ENCODE peak calls at places on chromosomes 1 and 21, in six cellular contexts. B is NT2/D1, P is HCT116, O is H1, V is GM12878, G is HepG2. H is an unnamed sample.
A peak's percentile ranks its signal among the peaks of the same experiment; 100 is the strongest.

GRCh38 chr1:41846595-41846994 is 72.1 kb downstream of the HIVEP3 start:
- DNase-seq in P (no peak), B (no peak), G (no peak), V (no peak), O (no peak), H (no peak)

GRCh38 chr1:103107696-103108524 is at the start of gene COL11A1:
- DNase-seq in V (no peak), B (no peak), P (no peak), O (no peak), G (no peak), H (no peak)

GRCh38 chr1:31007462-31007991 is 58.0 kb downstream of the PUM1 start:
- DNase-seq in P (no peak), V (no peak), G (no peak), B (no peak), O (no peak), H (no peak)

GRCh38 chr1:51416910-51417309 is 86.5 kb upstream of the TTC39A start:
- DNase-seq in O (no peak), G (no peak), B (no peak), V (no peak), P (no peak), H (no peak)

GRCh38 chr1:156291226-156292061 is 4.0 kb downstream of the GLMP start:
- DNase-seq in V (no peak), G (peak; percentile 94), O (peak; percentile 75), B (peak; percentile 63), P (no peak), H (peak; percentile 47)

GRCh38 chr1:29824025-29824424 is 587.7 kb downstream of the PTPRU start:
- DNase-seq in V (no peak), G (no peak), P (no peak), B (no peak), O (no peak), H (no peak)

GRCh38 chr1:170377896-170378634 is 153.9 kb upstream of the GORAB start:
- DNase-seq in P (no peak), V (no peak), B (no peak), O (no peak), G (no peak), H (no peak)

GRCh38 chr1:230701434-230701833 is 12.5 kb downstream of the AGT start:
- DNase-seq in V (no peak), G (no peak), P (no peak), O (no peak), B (no peak), H (no peak)

GRCh38 chr21:38273745-38274544 is 17.2 kb downstream of the KCNJ15 start:
- DNase-seq in B (no peak), O (no peak), P (no peak), V (no peak), G (no peak), H (no peak)

GRCh38 chr1:186498695-186499389 is 37.9 kb upstream of the PDC start:
- DNase-seq in B (no peak), G (no peak), V (no peak), P (no peak), O (no peak), H (no peak)
- TF ChIP-seq ZNF274 in B (no peak), G (no peak), V (no peak), P (no peak), O (no peak), H (no peak)

DNA sequence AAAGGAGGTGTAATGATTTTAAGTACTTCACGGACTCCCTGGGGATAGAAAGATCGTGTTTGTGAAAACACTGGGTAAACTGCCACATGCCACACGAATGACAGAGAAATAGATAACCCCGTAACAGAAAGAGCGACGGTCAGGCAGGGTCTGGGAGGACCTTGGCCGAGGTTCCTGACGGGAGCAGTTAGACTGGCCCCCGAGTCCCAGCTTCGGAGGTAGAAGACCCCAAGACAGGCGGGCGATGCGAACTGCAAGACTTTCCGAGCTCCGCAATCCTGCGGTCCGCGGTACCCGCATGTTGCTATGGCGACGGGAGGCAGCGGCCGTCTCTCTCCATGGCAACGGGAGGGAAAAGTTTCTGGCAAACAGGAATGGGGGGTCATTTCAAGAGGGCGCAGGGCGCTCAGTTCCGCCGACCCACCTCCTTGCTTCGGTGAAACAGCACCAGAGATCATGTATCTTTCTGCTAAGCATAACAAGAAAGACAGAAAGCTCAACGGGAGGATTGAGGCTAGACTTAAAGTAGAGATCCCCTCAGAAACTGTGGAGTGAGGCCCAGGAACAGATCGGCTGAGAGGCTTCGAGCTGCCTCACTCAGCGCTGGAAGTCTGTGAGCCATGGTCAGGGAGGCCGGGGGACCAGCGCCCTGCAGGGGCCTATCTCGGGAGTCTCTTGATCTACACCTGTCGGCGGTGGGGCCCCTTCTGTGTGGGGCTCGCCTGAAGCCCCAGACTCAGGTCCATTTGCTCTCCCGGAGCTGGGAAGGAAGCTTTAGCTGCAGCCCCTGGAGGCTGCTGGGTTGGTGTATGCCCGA is 685 bp upstream of the SYT6 start:
- DNase-seq in P (no peak), V (no peak), O (no peak), B (no peak), G (no peak), H (no peak)
- H3K27me3 ChIP-seq in P (peaks cover 29% of the 10 kb centered on the region), V (peaks cover 13% of the 10 kb centered on the region), O (peaks cover 23% of the 10 kb centered on the region), B (peaks cover 25% of the 10 kb centered on the region), G (peaks cover 3% of the 10 kb centered on the region), H (peaks cover 24% of the 10 kb centered on the region)

GRCh38 chr1:161305872-161306519 is 3.8 kb downstream of the MPZ start:
- DNase-seq in O (peak; percentile 96), G (peak; percentile 47), B (peak; percentile 92), V (peak; percentile 65), P (peak; percentile 80), H (peak; percentile 96)

GRCh38 chr1:161307230-161307768 is 2.5 kb downstream of the MPZ start:
- DNase-seq in G (peak; percentile 54), O (no peak), V (no peak), P (no peak), B (no peak), H (peak; percentile 70)

GRCh38 chr1:161309868-161310267 is at the start of gene MPZ:
- DNase-seq in B (no peak), P (no peak), V (no peak), O (no peak), G (peak; percentile 46), H (no peak)

GRCh38 chr1:161307892-161308638 is 1.7 kb downstream of the MPZ start:
- DNase-seq in O (no peak), B (no peak), V (no peak), G (no peak), P (no peak), H (no peak)

DNA sequence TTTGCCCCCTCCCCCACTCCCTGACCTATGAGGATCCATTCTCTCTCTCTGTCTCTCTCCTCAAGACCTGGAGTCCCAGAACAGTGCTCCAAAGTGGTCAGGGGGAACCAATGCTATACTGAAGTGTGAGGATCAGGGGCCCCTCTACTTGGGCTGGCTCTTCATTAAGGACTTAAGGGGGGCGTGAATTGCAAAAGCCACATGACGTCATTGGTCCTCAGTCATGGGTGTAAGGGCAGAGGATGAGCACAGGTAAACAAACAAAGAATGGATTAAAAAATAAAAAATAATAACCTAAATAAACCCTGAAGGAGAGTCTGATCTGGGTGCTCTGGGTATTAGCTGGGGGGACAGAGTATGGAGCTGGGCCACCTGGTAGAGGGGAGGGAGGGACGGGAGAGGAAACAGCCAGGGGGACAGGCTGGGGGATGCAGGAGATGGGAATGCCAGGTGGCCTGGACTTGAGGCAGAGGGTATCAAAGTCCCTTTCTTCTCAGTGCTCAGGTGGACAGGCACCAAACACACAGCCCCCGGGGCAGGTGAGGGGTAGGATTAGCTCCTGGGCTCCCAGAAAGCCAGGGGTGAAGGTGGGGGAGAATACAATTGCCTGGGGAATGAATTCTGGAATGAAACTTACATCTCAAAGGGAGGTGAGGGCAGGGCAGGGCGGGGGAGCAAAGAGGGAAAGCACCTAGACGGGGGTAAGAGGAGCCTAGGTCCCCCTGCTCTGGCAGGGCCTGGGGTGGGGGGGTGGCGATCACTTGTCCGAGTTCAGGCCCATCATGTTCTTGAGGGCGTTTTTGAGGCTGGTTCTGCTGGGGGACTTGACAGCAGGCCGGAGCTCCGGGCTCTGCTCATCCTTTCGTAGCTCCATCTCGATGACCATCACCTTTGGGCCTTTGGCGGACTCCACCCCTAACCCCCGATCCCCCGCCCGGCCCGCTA is 4.6 kb downstream of the MPZ start:
- DNase-seq in B (no peak), O (no peak), V (no peak), P (no peak), G (no peak), H (no peak)
- TF ChIP-seq ZNF274 in B (no peak), O (no peak), V (no peak), P (no peak), G (no peak), H (no peak)

GRCh38 chr21:42146821-42147220 is 72.1 kb upstream of the ABCG1 start:
- DNase-seq in G (no peak), P (no peak), V (no peak), B (no peak), O (no peak), H (no peak)
- H3K27me3 ChIP-seq in G (peaks cover 4% of the 10 kb centered on the region), P (no peaks in the 10 kb centered on the region), V (no peaks in the 10 kb centered on the region), B (no peaks in the 10 kb centered on the region), O (no peaks in the 10 kb centered on the region), H (peaks cover 29% of the 10 kb centered on the region)

GRCh38 chr21:25895565-25896205 is 160.9 kb downstream of the GABPA start:
- DNase-seq in G (no peak), V (no peak), B (no peak), P (no peak), O (no peak), H (peak; percentile 21)

GRCh38 chr21:25896657-25897056 is 161.9 kb downstream of the GABPA start:
- DNase-seq in O (no peak), B (no peak), V (no peak), G (no peak), P (no peak), H (no peak)

GRCh38 chr21:25901580-25901979 is 166.8 kb downstream of the GABPA start:
- DNase-seq in V (no peak), P (no peak), B (no peak), G (no peak), O (no peak), H (no peak)

GRCh38 chr21:25897383-25897782 is 162.6 kb downstream of the GABPA start:
- DNase-seq in P (no peak), O (no peak), G (no peak), B (no peak), V (no peak), H (no peak)

GRCh38 chr21:25898671-25899070 is 163.9 kb downstream of the GABPA start:
- DNase-seq in O (no peak), P (no peak), B (no peak), V (no peak), G (no peak), H (no peak)
- TF ChIP-seq ZNF274 in O (no peak), P (no peak), B (no peak), V (no peak), G (no peak), H (no peak)

GRCh38 chr1:46461017-46461808 is 28.4 kb upstream of the DMBX1 start:
- DNase-seq in G (no peak), O (no peak), B (no peak), P (no peak), V (no peak), H (peak; percentile 64)
- H3K27me3 ChIP-seq in G (peaks cover 14% of the 10 kb centered on the region), O (peaks cover 26% of the 10 kb centered on the region), B (peaks cover 100% of the 10 kb centered on the region), P (no peaks in the 10 kb centered on the region), V (no peaks in the 10 kb centered on the region), H (peaks cover 30% of the 10 kb centered on the region)

DNA sequence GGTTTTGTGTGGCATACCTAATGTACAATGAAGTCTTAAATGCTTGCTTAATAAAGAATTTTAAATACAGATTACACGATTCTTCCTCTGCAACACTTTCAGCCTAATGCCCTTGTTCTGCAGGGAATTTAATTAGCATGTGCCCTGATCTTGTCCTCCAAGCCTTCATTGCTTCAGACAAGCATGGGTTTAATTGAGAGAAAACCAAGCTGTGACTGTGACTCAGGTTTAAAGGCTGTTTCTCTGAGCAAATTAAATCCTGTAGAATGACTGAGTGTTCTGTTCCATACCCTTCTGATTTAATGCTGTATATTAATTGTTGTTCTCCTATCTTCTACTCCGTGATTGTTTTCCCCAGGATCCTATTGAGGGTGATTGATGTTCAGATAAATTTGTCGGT is 269.0 kb upstream of the PRMT6 start:
- DNase-seq in O (no peak), P (no peak), G (no peak), V (no peak), B (no peak), H (no peak)
- TF ChIP-seq ZNF274 in O (no peak), P (no peak), G (no peak), V (no peak), B (no peak), H (no peak)